ENCODE peak calls at places on chromosome 9, in six cellular contexts. Y is psoas muscle; H is Peyer's patch; J is Panc1; V is CD8-positive, alpha-beta T cell; N is cardiac muscle cell. W is an unnamed sample.

GRCh38 chr9:84277646-84278045 is 62.9 kb downstream of the SLC28A3 start:
- DNase-seq in Y (no peak), H (no peak), J (no peak), V (no peak), N (no peak), W (no peak)

GRCh38 chr9:83327750-83328622 is 210.2 kb downstream of the FRMD3 start:
- DNase-seq in Y (no peak), H (no peak), J (no peak), V (no peak), N (no peak), W (no peak)

GRCh38 chr9:7760014-7760415 is 39.6 kb downstream of the DMAC1 start:
- DNase-seq in Y (peak; percentile 72), H (no peak), J (no peak), V (no peak), N (peak; percentile 36), W (no peak)

GRCh38 chr9:34256987-34257585 is 72.0 kb downstream of the KIF24 start:
- DNase-seq in Y (peak; percentile 79), H (no peak), J (no peak), V (peak; percentile 11), N (no peak), W (no peak)

GRCh38 chr9:137435980-137436760 is 5.0 kb downstream of the ENTPD8 start:
- DNase-seq in Y (peak; percentile 86), H (peak; percentile 89), J (no peak), V (no peak), N (peak; percentile 91), W (no peak)

GRCh38 chr9:26510137-26510536 is 382.5 kb downstream of the CAAP1 start:
- DNase-seq in Y (no peak), H (no peak), J (no peak), V (no peak), N (no peak), W (no peak)

GRCh38 chr9:114981095-114981494 is 50.7 kb upstream of the TNFSF8 start:
- DNase-seq in Y (no peak), H (no peak), J (no peak), V (no peak), N (no peak), W (no peak)

GRCh38 chr9:76738402-76738801 is 25.8 kb upstream of the PCA3 start:
- DNase-seq in Y (no peak), H (no peak), J (no peak), V (no peak), N (no peak), W (no peak)

GRCh38 chr9:83441390-83441789 is 96.8 kb downstream of the FRMD3 start:
- DNase-seq in Y (no peak), H (no peak), J (no peak), V (no peak), N (no peak), W (no peak)

GRCh38 chr9:84296146-84296843 is 44.3 kb downstream of the SLC28A3 start:
- DNase-seq in Y (no peak), H (no peak), J (no peak), V (no peak), N (peak; percentile 50), W (peak; percentile 59)

GRCh38 chr9:26260238-26260637 is 582.0 kb upstream of the TUSC1 start:
- DNase-seq in Y (no peak), H (no peak), J (no peak), V (no peak), N (peak; percentile 39), W (no peak)

GRCh38 chr9:76525196-76525595 is 66.2 kb downstream of the GCNT1 start:
- DNase-seq in Y (no peak), H (no peak), J (no peak), V (no peak), N (no peak), W (no peak)

GRCh38 chr9:15524845-15525455 is 14.2 kb upstream of the PSIP1 start:
- DNase-seq in Y (no peak), H (no peak), J (no peak), V (no peak), N (peak; percentile 47), W (no peak)

GRCh38 chr9:108621991-108622390 is 233.8 kb downstream of the ACTL7B start:
- DNase-seq in Y (no peak), H (no peak), J (no peak), V (no peak), N (no peak), W (no peak)

GRCh38 chr9:134293576-134294227 is 32.6 kb upstream of the RXRA start:
- DNase-seq in Y (peak; percentile 56), H (no peak), J (no peak), V (no peak), N (peak; percentile 32), W (no peak)

GRCh38 chr9:110996436-110997224 is 41.6 kb downstream of the LPAR1 start:
- DNase-seq in Y (no peak), H (no peak), J (no peak), V (no peak), N (peak; percentile 92), W (peak; percentile 38)

DNA sequence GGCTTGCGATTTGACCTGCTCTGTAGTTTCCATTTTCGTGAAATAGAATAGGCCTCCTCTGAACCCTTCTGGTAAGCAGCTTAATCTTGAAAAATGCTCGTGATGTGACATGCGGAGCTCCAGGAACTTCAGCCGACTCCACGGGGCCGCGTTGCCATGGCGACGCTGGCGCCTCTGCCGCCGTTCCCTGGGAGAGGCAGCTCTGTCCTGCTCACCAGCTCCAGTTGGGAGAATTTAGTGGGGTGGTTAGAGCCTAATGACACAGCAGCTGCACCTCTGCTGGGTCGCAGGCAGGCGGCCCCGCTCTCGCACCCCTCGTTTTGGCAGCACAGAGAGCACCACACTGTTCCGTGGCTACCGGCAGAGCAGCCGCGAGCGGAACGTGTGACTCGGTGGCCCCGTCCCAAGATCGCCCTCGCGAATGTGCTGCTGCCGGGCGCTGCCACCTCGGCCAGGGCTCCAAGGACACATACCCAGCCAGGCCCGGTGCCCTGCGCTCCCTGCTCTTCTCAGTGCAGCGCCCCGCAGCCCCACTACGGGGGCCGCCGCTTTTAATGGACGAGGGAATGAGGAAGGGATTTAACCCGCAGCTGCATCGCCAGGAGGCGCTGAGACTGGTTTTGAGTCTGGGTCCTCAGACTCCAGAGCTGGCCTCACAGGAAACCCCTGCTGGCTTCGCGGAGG is 131.2 kb upstream of the LMX1B start:
- DNase-seq in Y (peak; percentile 72), H (peak; percentile 43), J (no peak), V (no peak), N (peak; percentile 84), W (no peak)
- TF ChIP-seq CTCF in Y (no peak), H (no peak), J (no peak), V (no peak), N (no peak), W (no peak)

GRCh38 chr9:78319197-78320029 is 22.5 kb downstream of the PSAT1 start:
- DNase-seq in Y (no peak), H (no peak), J (no peak), V (no peak), N (peak; percentile 30), W (no peak)
- H3K4me3 ChIP-seq in Y (no peak overlapping the region), H (no peak overlapping the region), J (no peak overlapping the region), V (no peak overlapping the region), N (no peak overlapping the region), W (no peak overlapping the region)

GRCh38 chr9:124868511-124869465 is 6.9 kb downstream of the ARPC5L start:
- DNase-seq in Y (peak; percentile 94), H (peak; percentile 93), J (no peak), V (peak; percentile 83), N (peak; percentile 87), W (no peak)
- TF ChIP-seq CTCF in Y (peak; percentile 11), H (no peak), J (no peak), V (no peak), N (peak; percentile 18), W (peak; percentile 29)

GRCh38 chr9:122228191-122228905 is 409 bp downstream of the LHX6 start:
- DNase-seq in Y (no peak), H (no peak), J (no peak), V (no peak), N (no peak), W (no peak)
- H3K4me3 ChIP-seq in Y (peak overlapping the region; percentile 64), H (peak overlapping the region; percentile 39), J (peak overlapping the region; percentile 45), V (peak overlapping the region; percentile 19), N (peak overlapping the region; percentile 25), W (peak overlapping the region; percentile 15)

GRCh38 chr9:127124792-127125191 is 2.4 kb upstream of the ANGPTL2 start:
- DNase-seq in Y (peak; percentile 30), H (no peak), J (no peak), V (no peak), N (no peak), W (no peak)

GRCh38 chr9:127123239-127123935 is 952 bp upstream of the ANGPTL2 start:
- DNase-seq in Y (peak; percentile 62), H (no peak), J (no peak), V (no peak), N (no peak), W (no peak)

GRCh38 chr9:127124091-127124490 is 1.7 kb upstream of the ANGPTL2 start:
- DNase-seq in Y (peak; percentile 26), H (no peak), J (no peak), V (no peak), N (no peak), W (no peak)

GRCh38 chr9:127121628-127122175 is 733 bp downstream of the ANGPTL2 start:
- DNase-seq in Y (peak; percentile 61), H (no peak), J (no peak), V (no peak), N (peak; percentile 42), W (no peak)

GRCh38 chr9:127122176-127123151 is at the start of gene ANGPTL2:
- DNase-seq in Y (peak; percentile 96), H (peak; percentile 69), J (no peak), V (no peak), N (peak; percentile 98), W (peak; percentile 65)
- TF ChIP-seq CTCF in Y (no peak), H (no peak), J (no peak), V (no peak), N (no peak), W (peak; percentile 21)

DNA sequence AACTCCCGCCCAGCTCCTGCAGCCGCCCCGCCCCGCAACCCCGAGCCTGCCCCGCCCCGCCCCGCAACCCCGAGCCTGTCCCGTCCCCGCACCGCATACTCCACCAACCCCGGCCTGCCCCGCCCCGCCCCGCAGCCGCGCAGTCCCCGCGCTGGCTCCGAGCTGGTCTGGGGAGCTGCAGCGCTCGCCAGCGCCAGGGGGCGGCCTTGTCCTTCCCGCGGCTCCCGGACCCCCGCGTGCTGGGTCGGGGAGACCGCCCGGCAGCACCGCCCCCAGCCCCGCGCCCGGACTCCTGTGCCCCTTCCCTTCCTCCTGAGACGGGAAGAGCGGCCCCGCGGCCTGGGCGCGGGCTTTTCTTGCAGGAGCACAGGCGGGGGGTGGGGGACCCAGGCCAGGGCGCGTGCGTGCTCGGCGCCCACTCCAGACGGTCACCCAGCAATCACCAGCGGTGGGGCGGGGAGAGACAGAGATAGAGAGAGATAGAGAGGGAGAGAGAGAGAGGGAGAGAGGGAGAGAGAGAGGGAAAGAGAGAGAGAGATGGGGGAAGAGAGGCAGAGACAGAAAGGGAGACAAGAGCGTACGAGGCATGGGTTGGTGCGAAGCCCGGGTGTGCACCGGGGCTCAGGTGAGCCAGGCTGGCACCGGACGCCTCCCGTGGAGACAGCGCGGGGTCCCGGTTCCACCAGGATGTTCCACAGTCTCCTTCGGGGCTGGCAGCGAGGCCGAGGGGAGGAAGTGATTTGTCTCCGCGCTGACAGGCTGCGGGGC is 14.7 kb upstream of the TMEM250 start:
- DNase-seq in Y (peak; percentile 57), H (no peak), J (no peak), V (no peak), N (peak; percentile 39), W (no peak)
- H3K4me3 ChIP-seq in Y (peak overlapping the region; percentile 51), H (peak overlapping the region; percentile 43), J (peak overlapping the region; percentile 37), V (peak overlapping the region; percentile 9), N (peak overlapping the region; percentile 32), W (peak overlapping the region; percentile 39)

W was measured in AG04449.